ENCODE peak calls at places on chromosomes 12 and 14, in five cellular contexts. One of them, this sample, is unnamed.

GRCh38 chr12:97960225-97960624 is 497.6 kb downstream of the RMST start:
- DNase-seq in transverse colon: no peak
- DNase-seq in heart left ventricle: no peak
- DNase-seq in breast epithelium: no peak
- DNase-seq in uterus: no peak
- DNase-seq in this sample: no peak

GRCh38 chr12:31362115-31362758 is 36.3 kb upstream of the SINHCAF start:
- DNase-seq in transverse colon: peak
- DNase-seq in heart left ventricle: no peak
- DNase-seq in uterus: no peak
- DNase-seq in breast epithelium: no peak
- DNase-seq in this sample: no peak

GRCh38 chr12:29847246-29847645 is 63.5 kb upstream of the TMTC1 start:
- DNase-seq in breast epithelium: no peak
- DNase-seq in uterus: no peak
- DNase-seq in transverse colon: no peak
- DNase-seq in heart left ventricle: no peak
- DNase-seq in this sample: no peak

GRCh38 chr12:1429980-1430379 is 164.4 kb downstream of the FBXL14 start:
- DNase-seq in uterus: no peak
- DNase-seq in breast epithelium: no peak
- DNase-seq in transverse colon: no peak
- DNase-seq in heart left ventricle: no peak
- DNase-seq in this sample: no peak

GRCh38 chr14:80269338-80269935 is 58.1 kb upstream of the DIO2 start:
- DNase-seq in breast epithelium: no peak
- DNase-seq in transverse colon: no peak
- DNase-seq in uterus: no peak
- DNase-seq in heart left ventricle: no peak
- DNase-seq in this sample: no peak

GRCh38 chr14:70882771-70883492 is 24.3 kb upstream of the PCNX1 start:
- DNase-seq in heart left ventricle: no peak
- DNase-seq in transverse colon: no peak
- DNase-seq in breast epithelium: no peak
- DNase-seq in uterus: no peak
- DNase-seq in this sample: no peak

GRCh38 chr12:47844264-47845020 is 24.7 kb upstream of the HDAC7 start:
- DNase-seq in heart left ventricle: no peak
- DNase-seq in uterus: no peak
- DNase-seq in breast epithelium: no peak
- DNase-seq in transverse colon: no peak
- DNase-seq in this sample: peak

GRCh38 chr12:83010169-83010804 is 323.6 kb downstream of the TMTC2 start:
- DNase-seq in uterus: no peak
- DNase-seq in transverse colon: no peak
- DNase-seq in breast epithelium: no peak
- DNase-seq in heart left ventricle: no peak
- DNase-seq in this sample: no peak

GRCh38 chr12:57891639-57892228 is 45.2 kb upstream of the CTDSP2 start:
- DNase-seq in uterus: no peak
- DNase-seq in heart left ventricle: no peak
- DNase-seq in breast epithelium: no peak
- DNase-seq in transverse colon: no peak
- DNase-seq in this sample: no peak

GRCh38 chr12:5200276-5201087 is 156.8 kb downstream of the KCNA5 start:
- DNase-seq in uterus: peak
- DNase-seq in heart left ventricle: peak
- DNase-seq in breast epithelium: peak
- DNase-seq in transverse colon: peak
- DNase-seq in this sample: peak

GRCh38 chr12:108063192-108063591 is 65.9 kb upstream of the WSCD2 start:
- DNase-seq in uterus: no peak
- DNase-seq in heart left ventricle: no peak
- DNase-seq in transverse colon: no peak
- DNase-seq in breast epithelium: no peak
- DNase-seq in this sample: no peak

GRCh38 chr12:57248934-57249742 is 1.8 kb downstream of the STAC3 start:
- DNase-seq in breast epithelium: no peak
- DNase-seq in heart left ventricle: peak
- DNase-seq in transverse colon: no peak
- DNase-seq in uterus: no peak
- DNase-seq in this sample: no peak

GRCh38 chr14:104794641-104795467 is 694 bp downstream of the AKT1 start:
- DNase-seq in breast epithelium: no peak
- DNase-seq in transverse colon: peak
- DNase-seq in heart left ventricle: peak
- DNase-seq in uterus: no peak
- DNase-seq in this sample: no peak

GRCh38 chr12:74620932-74621331 is 83.3 kb downstream of the ATXN7L3B start:
- DNase-seq in transverse colon: no peak
- DNase-seq in breast epithelium: no peak
- DNase-seq in uterus: no peak
- DNase-seq in heart left ventricle: no peak
- DNase-seq in this sample: no peak

GRCh38 chr14:104881369-104881979 is 16.4 kb downstream of the CEP170B start:
- DNase-seq in heart left ventricle: peak
- DNase-seq in uterus: no peak
- DNase-seq in transverse colon: no peak
- DNase-seq in breast epithelium: no peak
- DNase-seq in this sample: no peak

GRCh38 chr12:131773582-131774221 is 54.5 kb upstream of the MMP17 start:
- DNase-seq in transverse colon: peak
- DNase-seq in heart left ventricle: no peak
- DNase-seq in breast epithelium: no peak
- DNase-seq in uterus: no peak
- DNase-seq in this sample: no peak

GRCh38 chr12:105072888-105073488 is 11.3 kb downstream of the ALDH1L2 start:
- DNase-seq in transverse colon: no peak
- DNase-seq in heart left ventricle: no peak
- DNase-seq in uterus: no peak
- DNase-seq in breast epithelium: no peak
- DNase-seq in this sample: no peak

GRCh38 chr14:78983126-78983525 is 813.0 kb downstream of the NRXN3 start:
- DNase-seq in uterus: no peak
- DNase-seq in heart left ventricle: no peak
- DNase-seq in breast epithelium: no peak
- DNase-seq in transverse colon: no peak
- DNase-seq in this sample: no peak

GRCh38 chr14:94827711-94828505 is 58.0 kb upstream of the GSC start:
- DNase-seq in uterus: peak
- DNase-seq in transverse colon: peak
- DNase-seq in heart left ventricle: peak
- DNase-seq in breast epithelium: peak
- DNase-seq in this sample: peak

GRCh38 chr12:100359248-100359647 is 2.4 kb downstream of the SLC17A8 start:
- DNase-seq in transverse colon: no peak
- DNase-seq in uterus: no peak
- DNase-seq in heart left ventricle: no peak
- DNase-seq in breast epithelium: no peak
- DNase-seq in this sample: no peak

GRCh38 chr12:53207042-53207441 is at the start of gene ITGB7:
- DNase-seq in uterus: no peak
- DNase-seq in transverse colon: peak
- DNase-seq in breast epithelium: no peak
- DNase-seq in heart left ventricle: no peak
- DNase-seq in this sample: no peak

GRCh38 chr12:4148418-4149056 is 125.0 kb upstream of the CCND2 start:
- DNase-seq in transverse colon: peak
- DNase-seq in uterus: no peak
- DNase-seq in breast epithelium: no peak
- DNase-seq in heart left ventricle: peak
- DNase-seq in this sample: peak

GRCh38 chr12:89733579-89734201 is 25.1 kb upstream of the ATP2B1 start:
- DNase-seq in transverse colon: no peak
- DNase-seq in heart left ventricle: no peak
- DNase-seq in uterus: no peak
- DNase-seq in breast epithelium: no peak
- DNase-seq in this sample: no peak

GRCh38 chr12:109910969-109911348 is 10.9 kb downstream of the TCHP start:
- DNase-seq in heart left ventricle: no peak
- DNase-seq in breast epithelium: no peak
- DNase-seq in uterus: no peak
- DNase-seq in transverse colon: no peak
- DNase-seq in this sample: no peak

GRCh38 chr12:49201595-49202295 is 12.9 kb upstream of the TUBA1A start:
- DNase-seq in uterus: peak
- DNase-seq in heart left ventricle: no peak
- DNase-seq in breast epithelium: peak
- DNase-seq in transverse colon: no peak
- DNase-seq in this sample: no peak

GRCh38 chr14:37251778-37252177 is 54.0 kb downstream of the MIPOL1 start:
- DNase-seq in uterus: no peak
- DNase-seq in breast epithelium: no peak
- DNase-seq in heart left ventricle: no peak
- DNase-seq in transverse colon: no peak
- DNase-seq in this sample: no peak

GRCh38 chr12:105357162-105357691 is 26.7 kb downstream of the C12orf75 start:
- DNase-seq in breast epithelium: no peak
- DNase-seq in transverse colon: no peak
- DNase-seq in uterus: no peak
- DNase-seq in heart left ventricle: no peak
- DNase-seq in this sample: no peak

GRCh38 chr12:100962086-100962712 is 167.6 kb downstream of the ANO4 start:
- DNase-seq in uterus: no peak
- DNase-seq in heart left ventricle: no peak
- DNase-seq in breast epithelium: no peak
- DNase-seq in transverse colon: no peak
- DNase-seq in this sample: no peak

DNA sequence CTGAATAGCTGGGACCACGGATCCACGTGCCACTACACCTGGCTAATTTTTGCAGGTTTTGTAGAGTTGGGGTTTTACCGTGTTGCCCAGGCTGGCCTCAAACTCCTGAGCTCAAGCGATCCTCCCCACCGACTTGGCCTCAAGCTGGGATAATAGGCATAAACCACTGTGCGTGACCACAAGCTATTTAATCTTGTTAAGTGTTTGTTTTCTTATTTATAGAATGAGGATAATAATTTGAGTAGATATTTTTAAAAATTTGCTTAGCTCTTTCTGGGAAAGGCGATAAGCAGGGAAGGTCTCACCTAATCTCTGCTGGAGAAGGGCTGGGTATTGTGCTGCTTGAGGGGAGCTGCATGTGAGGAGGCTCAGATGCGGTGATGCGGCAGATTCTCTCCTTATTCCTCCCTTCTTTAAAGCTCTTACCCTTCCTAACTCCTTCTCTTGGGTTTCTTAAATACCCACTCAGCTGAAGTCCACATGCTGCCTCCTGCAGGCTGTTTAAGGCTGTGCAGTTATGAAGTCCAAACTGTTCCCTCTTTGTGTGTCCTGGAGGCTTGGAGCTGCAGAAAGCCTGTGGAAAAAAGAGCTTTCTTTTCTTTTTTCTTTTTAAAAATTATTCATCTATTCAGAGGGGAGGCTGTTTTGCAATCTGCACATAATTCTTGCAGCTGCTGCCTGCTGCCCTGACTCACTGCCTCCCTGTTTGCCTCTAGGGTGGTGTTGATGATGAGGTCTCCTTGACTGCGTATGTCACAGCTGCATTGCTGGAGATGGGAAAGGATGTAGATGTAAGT is 37.9 kb downstream of the A2ML1 start:
- DNase-seq in uterus: peak
- DNase-seq in breast epithelium: peak
- DNase-seq in heart left ventricle: peak
- DNase-seq in transverse colon: peak
- DNase-seq in this sample: peak
- TF ChIP-seq CTCF in uterus: peak
- TF ChIP-seq CTCF in breast epithelium: peak
- TF ChIP-seq CTCF in heart left ventricle: peak
- TF ChIP-seq CTCF in transverse colon: peak
- TF ChIP-seq CTCF in this sample: no peak

GRCh38 chr14:54881761-54882401 is 20.7 kb downstream of the GCH1 start:
- DNase-seq in transverse colon: no peak
- DNase-seq in breast epithelium: no peak
- DNase-seq in heart left ventricle: no peak
- DNase-seq in uterus: no peak
- DNase-seq in this sample: no peak
- TF ChIP-seq POLR2A in transverse colon: no peak
- TF ChIP-seq POLR2A in breast epithelium: no peak
- TF ChIP-seq POLR2A in heart left ventricle: no peak
- TF ChIP-seq POLR2A in uterus: no peak
- TF ChIP-seq POLR2A in this sample: no peak

GRCh38 chr14:106848330-106849121 is 1322.1 kb downstream of the TMEM121 start:
- DNase-seq in breast epithelium: no peak
- DNase-seq in transverse colon: peak
- DNase-seq in heart left ventricle: no peak
- DNase-seq in uterus: peak
- DNase-seq in this sample: no peak
- TF ChIP-seq CTCF in breast epithelium: no peak
- TF ChIP-seq CTCF in transverse colon: no peak
- TF ChIP-seq CTCF in heart left ventricle: no peak
- TF ChIP-seq CTCF in uterus: no peak
- TF ChIP-seq CTCF in this sample: no peak

GRCh38 chr14:101033006-101033405 is 129.5 kb upstream of the RTL1 start:
- DNase-seq in breast epithelium: no peak
- DNase-seq in uterus: no peak
- DNase-seq in heart left ventricle: no peak
- DNase-seq in transverse colon: no peak
- DNase-seq in this sample: no peak

GRCh38 chr14:101030586-101030985 is 127.1 kb upstream of the RTL1 start:
- DNase-seq in heart left ventricle: no peak
- DNase-seq in transverse colon: no peak
- DNase-seq in breast epithelium: no peak
- DNase-seq in uterus: no peak
- DNase-seq in this sample: peak

GRCh38 chr14:101032433-101032832 is 128.9 kb upstream of the RTL1 start:
- DNase-seq in uterus: peak
- DNase-seq in transverse colon: no peak
- DNase-seq in heart left ventricle: no peak
- DNase-seq in breast epithelium: no peak
- DNase-seq in this sample: no peak

GRCh38 chr14:101031186-101031585 is 127.7 kb upstream of the RTL1 start:
- DNase-seq in uterus: peak
- DNase-seq in transverse colon: no peak
- DNase-seq in breast epithelium: no peak
- DNase-seq in heart left ventricle: no peak
- DNase-seq in this sample: no peak

GRCh38 chr14:101031721-101032120 is 128.2 kb upstream of the RTL1 start:
- DNase-seq in uterus: peak
- DNase-seq in breast epithelium: no peak
- DNase-seq in heart left ventricle: no peak
- DNase-seq in transverse colon: no peak
- DNase-seq in this sample: peak
- TF ChIP-seq POLR2A in uterus: no peak
- TF ChIP-seq POLR2A in breast epithelium: no peak
- TF ChIP-seq POLR2A in heart left ventricle: no peak
- TF ChIP-seq POLR2A in transverse colon: no peak
- TF ChIP-seq POLR2A in this sample: no peak